ENCODE peak calls at places on chromosomes 2 and 18, in ten cellular contexts. One of them, this sample, is unnamed.

GRCh38 chr18:9494778-9495302 is 19.5 kb downstream of the RALBP1 start:
- DNase-seq in cardiac muscle cell: no peak
- DNase-seq in CD8-positive, alpha-beta memory T cell: no peak
- DNase-seq in endodermal cell: no peak
- DNase-seq in T follicular helper cell: no peak
- DNase-seq in amniotic stem cell: no peak
- DNase-seq in nephron progenitor cell: no peak
- DNase-seq in MV-4-11: peak
- DNase-seq in HTR-8/SVneo: no peak
- DNase-seq in NCI-H187 treated with DMSO at 0.1 percent for 48 hours: no peak
- DNase-seq in this sample: peak

GRCh38 chr2:227703280-227703732 is 14.5 kb downstream of the SLC19A3 start:
- DNase-seq in CD8-positive, alpha-beta memory T cell: no peak
- DNase-seq in T follicular helper cell: no peak
- DNase-seq in endodermal cell: no peak
- DNase-seq in NCI-H187 treated with DMSO at 0.1 percent for 48 hours: no peak
- DNase-seq in HTR-8/SVneo: peak
- DNase-seq in nephron progenitor cell: no peak
- DNase-seq in amniotic stem cell: peak
- DNase-seq in MV-4-11: no peak
- DNase-seq in cardiac muscle cell: no peak
- DNase-seq in this sample: no peak

GRCh38 chr2:120539937-120540718 is 194.2 kb downstream of the INHBB start:
- DNase-seq in amniotic stem cell: peak
- DNase-seq in NCI-H187 treated with DMSO at 0.1 percent for 48 hours: no peak
- DNase-seq in T follicular helper cell: no peak
- DNase-seq in endodermal cell: peak
- DNase-seq in MV-4-11: peak
- DNase-seq in CD8-positive, alpha-beta memory T cell: no peak
- DNase-seq in HTR-8/SVneo: peak
- DNase-seq in cardiac muscle cell: no peak
- DNase-seq in nephron progenitor cell: peak
- DNase-seq in this sample: no peak

GRCh38 chr2:150153646-150154307 is 333.7 kb downstream of the RND3 start:
- DNase-seq in cardiac muscle cell: no peak
- DNase-seq in MV-4-11: no peak
- DNase-seq in NCI-H187 treated with DMSO at 0.1 percent for 48 hours: no peak
- DNase-seq in nephron progenitor cell: no peak
- DNase-seq in T follicular helper cell: no peak
- DNase-seq in endodermal cell: no peak
- DNase-seq in CD8-positive, alpha-beta memory T cell: no peak
- DNase-seq in HTR-8/SVneo: no peak
- DNase-seq in amniotic stem cell: no peak
- DNase-seq in this sample: no peak

GRCh38 chr2:173571021-173571821 is 216.5 kb downstream of the CDCA7 start:
- DNase-seq in cardiac muscle cell: peak
- DNase-seq in nephron progenitor cell: peak
- DNase-seq in T follicular helper cell: no peak
- DNase-seq in amniotic stem cell: no peak
- DNase-seq in HTR-8/SVneo: peak
- DNase-seq in NCI-H187 treated with DMSO at 0.1 percent for 48 hours: no peak
- DNase-seq in MV-4-11: peak
- DNase-seq in CD8-positive, alpha-beta memory T cell: no peak
- DNase-seq in endodermal cell: peak
- DNase-seq in this sample: no peak

GRCh38 chr2:51795248-51795888 is 763.4 kb upstream of the NRXN1 start:
- DNase-seq in nephron progenitor cell: peak
- DNase-seq in MV-4-11: no peak
- DNase-seq in amniotic stem cell: no peak
- DNase-seq in T follicular helper cell: no peak
- DNase-seq in NCI-H187 treated with DMSO at 0.1 percent for 48 hours: no peak
- DNase-seq in endodermal cell: peak
- DNase-seq in CD8-positive, alpha-beta memory T cell: no peak
- DNase-seq in cardiac muscle cell: peak
- DNase-seq in HTR-8/SVneo: no peak
- DNase-seq in this sample: no peak

GRCh38 chr2:206217162-206217561 is 57.3 kb upstream of the ZDBF2 start:
- DNase-seq in endodermal cell: no peak
- DNase-seq in CD8-positive, alpha-beta memory T cell: no peak
- DNase-seq in T follicular helper cell: no peak
- DNase-seq in NCI-H187 treated with DMSO at 0.1 percent for 48 hours: no peak
- DNase-seq in amniotic stem cell: no peak
- DNase-seq in cardiac muscle cell: peak
- DNase-seq in HTR-8/SVneo: no peak
- DNase-seq in nephron progenitor cell: no peak
- DNase-seq in MV-4-11: no peak
- DNase-seq in this sample: no peak

GRCh38 chr2:205427112-205427511 is 255.2 kb upstream of the NRP2 start:
- DNase-seq in endodermal cell: no peak
- DNase-seq in T follicular helper cell: no peak
- DNase-seq in CD8-positive, alpha-beta memory T cell: no peak
- DNase-seq in amniotic stem cell: no peak
- DNase-seq in MV-4-11: no peak
- DNase-seq in NCI-H187 treated with DMSO at 0.1 percent for 48 hours: no peak
- DNase-seq in nephron progenitor cell: no peak
- DNase-seq in HTR-8/SVneo: no peak
- DNase-seq in cardiac muscle cell: no peak
- DNase-seq in this sample: no peak

GRCh38 chr2:134727385-134727784 is 8.6 kb upstream of the TMEM163 start:
- DNase-seq in amniotic stem cell: no peak
- DNase-seq in T follicular helper cell: no peak
- DNase-seq in cardiac muscle cell: no peak
- DNase-seq in MV-4-11: no peak
- DNase-seq in NCI-H187 treated with DMSO at 0.1 percent for 48 hours: no peak
- DNase-seq in nephron progenitor cell: no peak
- DNase-seq in HTR-8/SVneo: peak
- DNase-seq in CD8-positive, alpha-beta memory T cell: no peak
- DNase-seq in endodermal cell: no peak
- DNase-seq in this sample: no peak

GRCh38 chr2:240956935-240957655 is 41.3 kb upstream of the SNED1 start:
- DNase-seq in nephron progenitor cell: no peak
- DNase-seq in cardiac muscle cell: no peak
- DNase-seq in NCI-H187 treated with DMSO at 0.1 percent for 48 hours: no peak
- DNase-seq in T follicular helper cell: no peak
- DNase-seq in amniotic stem cell: no peak
- DNase-seq in HTR-8/SVneo: no peak
- DNase-seq in endodermal cell: no peak
- DNase-seq in MV-4-11: no peak
- DNase-seq in CD8-positive, alpha-beta memory T cell: peak
- DNase-seq in this sample: no peak

GRCh38 chr18:361100-361732 is 93.4 kb upstream of the THOC1 start:
- DNase-seq in amniotic stem cell: no peak
- DNase-seq in CD8-positive, alpha-beta memory T cell: no peak
- DNase-seq in T follicular helper cell: no peak
- DNase-seq in cardiac muscle cell: no peak
- DNase-seq in nephron progenitor cell: no peak
- DNase-seq in NCI-H187 treated with DMSO at 0.1 percent for 48 hours: no peak
- DNase-seq in HTR-8/SVneo: no peak
- DNase-seq in endodermal cell: no peak
- DNase-seq in MV-4-11: no peak
- DNase-seq in this sample: no peak

GRCh38 chr2:118417417-118418125 is 329.3 kb downstream of the INSIG2 start:
- DNase-seq in cardiac muscle cell: no peak
- DNase-seq in NCI-H187 treated with DMSO at 0.1 percent for 48 hours: no peak
- DNase-seq in nephron progenitor cell: no peak
- DNase-seq in amniotic stem cell: no peak
- DNase-seq in endodermal cell: no peak
- DNase-seq in T follicular helper cell: no peak
- DNase-seq in HTR-8/SVneo: no peak
- DNase-seq in MV-4-11: no peak
- DNase-seq in CD8-positive, alpha-beta memory T cell: no peak
- DNase-seq in this sample: no peak

GRCh38 chr18:35526476-35527120 is 28.8 kb upstream of the INO80C start:
- DNase-seq in HTR-8/SVneo: no peak
- DNase-seq in cardiac muscle cell: peak
- DNase-seq in CD8-positive, alpha-beta memory T cell: no peak
- DNase-seq in NCI-H187 treated with DMSO at 0.1 percent for 48 hours: no peak
- DNase-seq in amniotic stem cell: no peak
- DNase-seq in T follicular helper cell: no peak
- DNase-seq in MV-4-11: peak
- DNase-seq in endodermal cell: peak
- DNase-seq in nephron progenitor cell: no peak
- DNase-seq in this sample: no peak

GRCh38 chr18:58896734-58897508 is 32.2 kb downstream of the ZNF532 start:
- DNase-seq in MV-4-11: no peak
- DNase-seq in amniotic stem cell: no peak
- DNase-seq in cardiac muscle cell: no peak
- DNase-seq in endodermal cell: no peak
- DNase-seq in NCI-H187 treated with DMSO at 0.1 percent for 48 hours: no peak
- DNase-seq in nephron progenitor cell: no peak
- DNase-seq in CD8-positive, alpha-beta memory T cell: no peak
- DNase-seq in T follicular helper cell: no peak
- DNase-seq in HTR-8/SVneo: no peak
- DNase-seq in this sample: no peak

GRCh38 chr18:12862467-12862866 is 21.6 kb downstream of the PTPN2 start:
- DNase-seq in HTR-8/SVneo: no peak
- DNase-seq in CD8-positive, alpha-beta memory T cell: no peak
- DNase-seq in amniotic stem cell: no peak
- DNase-seq in NCI-H187 treated with DMSO at 0.1 percent for 48 hours: no peak
- DNase-seq in cardiac muscle cell: no peak
- DNase-seq in T follicular helper cell: no peak
- DNase-seq in nephron progenitor cell: no peak
- DNase-seq in endodermal cell: peak
- DNase-seq in MV-4-11: no peak
- DNase-seq in this sample: no peak

GRCh38 chr18:51193621-51194287 is 3.7 kb downstream of the MEX3C start:
- DNase-seq in HTR-8/SVneo: no peak
- DNase-seq in amniotic stem cell: peak
- DNase-seq in cardiac muscle cell: no peak
- DNase-seq in T follicular helper cell: no peak
- DNase-seq in endodermal cell: no peak
- DNase-seq in MV-4-11: no peak
- DNase-seq in nephron progenitor cell: no peak
- DNase-seq in CD8-positive, alpha-beta memory T cell: no peak
- DNase-seq in NCI-H187 treated with DMSO at 0.1 percent for 48 hours: no peak
- DNase-seq in this sample: no peak

GRCh38 chr2:202084265-202084664 is 11.2 kb downstream of the KIAA2012 start:
- DNase-seq in nephron progenitor cell: no peak
- DNase-seq in cardiac muscle cell: peak
- DNase-seq in MV-4-11: no peak
- DNase-seq in HTR-8/SVneo: no peak
- DNase-seq in CD8-positive, alpha-beta memory T cell: no peak
- DNase-seq in T follicular helper cell: no peak
- DNase-seq in NCI-H187 treated with DMSO at 0.1 percent for 48 hours: no peak
- DNase-seq in endodermal cell: no peak
- DNase-seq in amniotic stem cell: no peak
- DNase-seq in this sample: no peak

GRCh38 chr2:161913865-161914264 is 160.2 kb downstream of the DPP4 start:
- DNase-seq in CD8-positive, alpha-beta memory T cell: no peak
- DNase-seq in nephron progenitor cell: no peak
- DNase-seq in MV-4-11: peak
- DNase-seq in T follicular helper cell: no peak
- DNase-seq in HTR-8/SVneo: peak
- DNase-seq in NCI-H187 treated with DMSO at 0.1 percent for 48 hours: no peak
- DNase-seq in cardiac muscle cell: no peak
- DNase-seq in endodermal cell: no peak
- DNase-seq in amniotic stem cell: no peak
- DNase-seq in this sample: no peak

GRCh38 chr2:12507295-12507694 is 209.4 kb upstream of the TRIB2 start:
- DNase-seq in amniotic stem cell: peak
- DNase-seq in HTR-8/SVneo: peak
- DNase-seq in nephron progenitor cell: no peak
- DNase-seq in cardiac muscle cell: no peak
- DNase-seq in T follicular helper cell: peak
- DNase-seq in MV-4-11: peak
- DNase-seq in CD8-positive, alpha-beta memory T cell: peak
- DNase-seq in endodermal cell: no peak
- DNase-seq in NCI-H187 treated with DMSO at 0.1 percent for 48 hours: peak
- DNase-seq in this sample: peak

GRCh38 chr2:238667008-238667407 is 180.9 kb upstream of the TWIST2 start:
- DNase-seq in endodermal cell: no peak
- DNase-seq in HTR-8/SVneo: no peak
- DNase-seq in nephron progenitor cell: no peak
- DNase-seq in cardiac muscle cell: no peak
- DNase-seq in MV-4-11: no peak
- DNase-seq in T follicular helper cell: no peak
- DNase-seq in amniotic stem cell: no peak
- DNase-seq in NCI-H187 treated with DMSO at 0.1 percent for 48 hours: no peak
- DNase-seq in CD8-positive, alpha-beta memory T cell: no peak
- DNase-seq in this sample: no peak

GRCh38 chr2:167253025-167253424 is 364.7 kb downstream of the XIRP2 start:
- DNase-seq in amniotic stem cell: no peak
- DNase-seq in CD8-positive, alpha-beta memory T cell: no peak
- DNase-seq in cardiac muscle cell: no peak
- DNase-seq in nephron progenitor cell: no peak
- DNase-seq in endodermal cell: no peak
- DNase-seq in HTR-8/SVneo: no peak
- DNase-seq in T follicular helper cell: no peak
- DNase-seq in NCI-H187 treated with DMSO at 0.1 percent for 48 hours: no peak
- DNase-seq in MV-4-11: no peak
- DNase-seq in this sample: no peak

GRCh38 chr2:202376460-202377307 is 557 bp downstream of the BMPR2 start:
- DNase-seq in MV-4-11: no peak
- DNase-seq in NCI-H187 treated with DMSO at 0.1 percent for 48 hours: no peak
- DNase-seq in endodermal cell: no peak
- DNase-seq in HTR-8/SVneo: peak
- DNase-seq in amniotic stem cell: no peak
- DNase-seq in CD8-positive, alpha-beta memory T cell: peak
- DNase-seq in nephron progenitor cell: peak
- DNase-seq in T follicular helper cell: peak
- DNase-seq in cardiac muscle cell: no peak
- DNase-seq in this sample: no peak